ENCODE peak calls at places on chromosomes 4 and X, in five cellular contexts. One of them, this sample, is unnamed.

GRCh38 chr4:70914631-70915030 is 12.5 kb downstream of the MOB1B start:
- DNase-seq in sigmoid colon: no peak
- DNase-seq in stomach: no peak
- DNase-seq in transverse colon: no peak
- DNase-seq in tibial nerve: no peak
- DNase-seq in this sample: no peak

GRCh38 chrX:52870041-52870440 is 2.2 kb upstream of the XAGE3 start:
- DNase-seq in transverse colon: no peak
- DNase-seq in stomach: no peak
- DNase-seq in sigmoid colon: no peak
- DNase-seq in tibial nerve: no peak
- DNase-seq in this sample: no peak

GRCh38 chrX:120566817-120567216 is 6.1 kb upstream of the CUL4B start:
- DNase-seq in stomach: no peak
- DNase-seq in tibial nerve: no peak
- DNase-seq in transverse colon: no peak
- DNase-seq in sigmoid colon: no peak
- DNase-seq in this sample: no peak

GRCh38 chr4:76212851-76213414 is 691 bp downstream of the SCARB2 start:
- DNase-seq in tibial nerve: no peak
- DNase-seq in transverse colon: peak
- DNase-seq in sigmoid colon: no peak
- DNase-seq in stomach: no peak
- DNase-seq in this sample: peak

GRCh38 chrX:101287402-101287801 is 3.7 kb downstream of the TAF7L start:
- DNase-seq in transverse colon: no peak
- DNase-seq in stomach: no peak
- DNase-seq in sigmoid colon: no peak
- DNase-seq in tibial nerve: peak
- DNase-seq in this sample: no peak

GRCh38 chr4:146654976-146655761 is 16.5 kb downstream of the POU4F2 start:
- DNase-seq in stomach: no peak
- DNase-seq in sigmoid colon: no peak
- DNase-seq in tibial nerve: no peak
- DNase-seq in transverse colon: no peak
- DNase-seq in this sample: no peak

GRCh38 chrX:19990225-19990518 is 689 bp downstream of the BCLAF3 start:
- DNase-seq in transverse colon: no peak
- DNase-seq in sigmoid colon: no peak
- DNase-seq in stomach: no peak
- DNase-seq in tibial nerve: no peak
- DNase-seq in this sample: no peak

GRCh38 chrX:39144965-39145364 is 343.7 kb downstream of the MID1IP1 start:
- DNase-seq in stomach: no peak
- DNase-seq in transverse colon: no peak
- DNase-seq in sigmoid colon: no peak
- DNase-seq in tibial nerve: peak
- DNase-seq in this sample: no peak

GRCh38 chr4:162497564-162498167 is 333.9 kb upstream of the FSTL5 start:
- DNase-seq in stomach: no peak
- DNase-seq in sigmoid colon: no peak
- DNase-seq in transverse colon: no peak
- DNase-seq in tibial nerve: no peak
- DNase-seq in this sample: no peak

GRCh38 chr4:121449416-121449815 is 68.6 kb upstream of the QRFPR start:
- DNase-seq in sigmoid colon: no peak
- DNase-seq in stomach: no peak
- DNase-seq in tibial nerve: no peak
- DNase-seq in transverse colon: no peak
- DNase-seq in this sample: no peak

GRCh38 chrX:7133036-7133412 is 14.5 kb upstream of the STS start:
- DNase-seq in tibial nerve: no peak
- DNase-seq in sigmoid colon: no peak
- DNase-seq in transverse colon: no peak
- DNase-seq in stomach: no peak
- DNase-seq in this sample: no peak

GRCh38 chr4:70895405-70895804 is 6.8 kb upstream of the MOB1B start:
- DNase-seq in transverse colon: no peak
- DNase-seq in stomach: no peak
- DNase-seq in tibial nerve: no peak
- DNase-seq in sigmoid colon: no peak
- DNase-seq in this sample: no peak

GRCh38 chr4:141703497-141703896 is 67.1 kb downstream of the IL15 start:
- DNase-seq in transverse colon: no peak
- DNase-seq in sigmoid colon: no peak
- DNase-seq in stomach: no peak
- DNase-seq in tibial nerve: no peak
- DNase-seq in this sample: no peak

GRCh38 chr4:171025776-171026175 is 787.4 kb upstream of the GALNTL6 start:
- DNase-seq in sigmoid colon: no peak
- DNase-seq in transverse colon: no peak
- DNase-seq in stomach: no peak
- DNase-seq in tibial nerve: no peak
- DNase-seq in this sample: no peak
- TF ChIP-seq EP300 in sigmoid colon: no peak
- TF ChIP-seq EP300 in transverse colon: no peak
- TF ChIP-seq EP300 in stomach: no peak
- TF ChIP-seq EP300 in tibial nerve: no peak
- TF ChIP-seq EP300 in this sample: no peak

GRCh38 chr4:109131559-109131958 is 170.9 kb downstream of the COL25A1 start:
- DNase-seq in stomach: no peak
- DNase-seq in sigmoid colon: no peak
- DNase-seq in transverse colon: no peak
- DNase-seq in tibial nerve: no peak
- DNase-seq in this sample: no peak

GRCh38 chr4:109134268-109134667 is 168.2 kb downstream of the COL25A1 start:
- DNase-seq in transverse colon: no peak
- DNase-seq in sigmoid colon: no peak
- DNase-seq in stomach: no peak
- DNase-seq in tibial nerve: no peak
- DNase-seq in this sample: no peak

DNA sequence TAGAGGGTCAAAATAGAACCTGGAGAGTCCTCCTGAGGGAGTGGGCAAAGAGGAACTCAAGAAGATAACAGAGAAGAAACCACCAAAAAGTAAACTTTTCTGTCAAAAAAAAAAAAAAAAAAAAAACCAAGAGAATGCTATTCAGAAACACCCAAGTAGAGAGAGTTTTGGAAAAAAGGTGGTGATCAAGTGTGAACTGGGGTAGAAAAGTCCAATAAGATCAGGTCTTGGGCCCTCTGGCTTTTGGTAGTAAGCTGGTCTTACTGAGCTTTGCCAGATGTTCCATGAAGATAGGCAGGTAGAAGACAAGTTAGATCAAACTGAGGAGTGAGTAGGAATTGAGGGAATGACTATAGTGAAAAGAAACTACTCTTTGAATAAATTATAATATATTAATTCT is 167.5 kb downstream of the COL25A1 start:
- DNase-seq in stomach: no peak
- DNase-seq in transverse colon: no peak
- DNase-seq in tibial nerve: no peak
- DNase-seq in sigmoid colon: no peak
- DNase-seq in this sample: no peak
- H3K27ac ChIP-seq in stomach: no peak
- H3K27ac ChIP-seq in transverse colon: no peak
- H3K27ac ChIP-seq in tibial nerve: no peak
- H3K27ac ChIP-seq in sigmoid colon: no peak
- H3K27ac ChIP-seq in this sample: no peak

GRCh38 chrX:80879916-80880315 is 70.2 kb upstream of the BRWD3 start:
- DNase-seq in tibial nerve: no peak
- DNase-seq in stomach: no peak
- DNase-seq in sigmoid colon: no peak
- DNase-seq in transverse colon: no peak
- DNase-seq in this sample: no peak

GRCh38 chrX:80879143-80879542 is 69.5 kb upstream of the BRWD3 start:
- DNase-seq in stomach: peak
- DNase-seq in transverse colon: no peak
- DNase-seq in sigmoid colon: no peak
- DNase-seq in tibial nerve: peak
- DNase-seq in this sample: no peak

GRCh38 chrX:80876877-80877276 is 67.2 kb upstream of the BRWD3 start:
- DNase-seq in sigmoid colon: no peak
- DNase-seq in transverse colon: no peak
- DNase-seq in tibial nerve: no peak
- DNase-seq in stomach: no peak
- DNase-seq in this sample: no peak
- TF ChIP-seq CTCF in sigmoid colon: no peak
- TF ChIP-seq CTCF in transverse colon: peak
- TF ChIP-seq CTCF in tibial nerve: peak
- TF ChIP-seq CTCF in stomach: no peak
- TF ChIP-seq CTCF in this sample: peak

DNA sequence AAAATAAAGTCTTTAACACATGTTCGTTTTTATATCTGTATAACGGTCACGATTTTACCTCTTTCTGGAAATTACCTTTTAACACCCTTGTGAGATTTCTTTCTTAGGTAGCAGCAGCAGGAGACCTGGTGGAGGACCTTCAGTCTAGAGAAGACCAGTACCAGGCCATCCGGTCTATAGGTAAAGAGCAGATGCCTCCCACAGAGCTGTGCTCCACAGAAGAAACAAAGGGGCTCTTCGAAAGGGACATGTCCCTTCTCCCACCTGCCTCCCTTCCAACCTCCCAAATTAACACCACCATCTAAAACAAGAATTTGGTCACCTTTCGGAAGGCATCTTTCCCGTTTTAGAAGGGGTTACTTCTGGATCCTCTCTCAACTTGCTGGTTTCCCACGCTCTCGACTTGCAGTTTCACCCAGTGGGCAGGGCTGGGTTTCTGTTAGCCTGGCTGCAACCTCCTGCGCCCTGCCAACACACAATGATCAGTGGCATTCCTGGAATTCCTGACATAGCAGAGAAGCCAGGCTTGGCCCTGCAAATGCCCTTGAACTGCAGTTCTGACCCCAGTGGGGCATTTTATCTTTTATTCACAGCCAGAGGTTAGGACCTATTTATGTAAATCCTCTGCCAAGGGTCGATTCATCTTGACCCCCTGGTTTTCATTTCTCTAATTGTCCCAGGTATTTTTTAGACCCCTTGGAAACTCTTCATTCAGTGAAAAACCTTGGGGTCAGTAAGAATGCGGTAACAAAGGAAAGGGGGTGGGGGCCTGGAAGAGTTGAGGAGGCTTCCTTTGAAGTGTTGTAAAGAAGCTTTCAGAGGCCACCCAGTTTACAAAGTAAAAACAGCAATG is 217.8 kb downstream of the ZNF674 start:
- DNase-seq in stomach: peak
- DNase-seq in sigmoid colon: no peak
- DNase-seq in transverse colon: peak
- DNase-seq in tibial nerve: no peak
- DNase-seq in this sample: no peak
- TF ChIP-seq EP300 in stomach: no peak
- TF ChIP-seq EP300 in sigmoid colon: no peak
- TF ChIP-seq EP300 in transverse colon: no peak
- TF ChIP-seq EP300 in tibial nerve: peak
- TF ChIP-seq EP300 in this sample: no peak

GRCh38 chrX:46040001-46040400 is 505.2 kb downstream of the ZNF674 start:
- DNase-seq in sigmoid colon: no peak
- DNase-seq in transverse colon: no peak
- DNase-seq in stomach: no peak
- DNase-seq in tibial nerve: no peak
- DNase-seq in this sample: no peak
- H3K27ac ChIP-seq in sigmoid colon: no peak
- H3K27ac ChIP-seq in transverse colon: no peak
- H3K27ac ChIP-seq in stomach: no peak
- H3K27ac ChIP-seq in tibial nerve: no peak
- H3K27ac ChIP-seq in this sample: no peak

GRCh38 chrX:114462266-114462665 is 121.6 kb upstream of the HTR2C start:
- DNase-seq in tibial nerve: no peak
- DNase-seq in transverse colon: no peak
- DNase-seq in stomach: no peak
- DNase-seq in sigmoid colon: no peak
- DNase-seq in this sample: no peak
- TF ChIP-seq CTCF in tibial nerve: no peak
- TF ChIP-seq CTCF in transverse colon: no peak
- TF ChIP-seq CTCF in stomach: no peak
- TF ChIP-seq CTCF in sigmoid colon: no peak
- TF ChIP-seq CTCF in this sample: no peak

GRCh38 chr4:68950033-68950432 is 1.6 kb downstream of the UGT2A3 start:
- DNase-seq in transverse colon: no peak
- DNase-seq in stomach: no peak
- DNase-seq in tibial nerve: no peak
- DNase-seq in sigmoid colon: no peak
- DNase-seq in this sample: no peak

GRCh38 chr4:68948985-68949384 is 2.6 kb downstream of the UGT2A3 start:
- DNase-seq in transverse colon: no peak
- DNase-seq in stomach: no peak
- DNase-seq in tibial nerve: no peak
- DNase-seq in sigmoid colon: no peak
- DNase-seq in this sample: no peak

GRCh38 chr4:68951806-68952585 is 392 bp upstream of the UGT2A3 start:
- DNase-seq in transverse colon: no peak
- DNase-seq in stomach: no peak
- DNase-seq in sigmoid colon: no peak
- DNase-seq in tibial nerve: no peak
- DNase-seq in this sample: no peak

GRCh38 chr4:68951078-68951805 is at the start of gene UGT2A3:
- DNase-seq in tibial nerve: no peak
- DNase-seq in sigmoid colon: no peak
- DNase-seq in stomach: no peak
- DNase-seq in transverse colon: peak
- DNase-seq in this sample: no peak

GRCh38 chr4:68948044-68948743 is 3.4 kb downstream of the UGT2A3 start:
- DNase-seq in transverse colon: no peak
- DNase-seq in tibial nerve: no peak
- DNase-seq in stomach: no peak
- DNase-seq in sigmoid colon: no peak
- DNase-seq in this sample: no peak
- TF ChIP-seq EP300 in transverse colon: no peak
- TF ChIP-seq EP300 in tibial nerve: no peak
- TF ChIP-seq EP300 in stomach: no peak
- TF ChIP-seq EP300 in sigmoid colon: no peak
- TF ChIP-seq EP300 in this sample: no peak

DNA sequence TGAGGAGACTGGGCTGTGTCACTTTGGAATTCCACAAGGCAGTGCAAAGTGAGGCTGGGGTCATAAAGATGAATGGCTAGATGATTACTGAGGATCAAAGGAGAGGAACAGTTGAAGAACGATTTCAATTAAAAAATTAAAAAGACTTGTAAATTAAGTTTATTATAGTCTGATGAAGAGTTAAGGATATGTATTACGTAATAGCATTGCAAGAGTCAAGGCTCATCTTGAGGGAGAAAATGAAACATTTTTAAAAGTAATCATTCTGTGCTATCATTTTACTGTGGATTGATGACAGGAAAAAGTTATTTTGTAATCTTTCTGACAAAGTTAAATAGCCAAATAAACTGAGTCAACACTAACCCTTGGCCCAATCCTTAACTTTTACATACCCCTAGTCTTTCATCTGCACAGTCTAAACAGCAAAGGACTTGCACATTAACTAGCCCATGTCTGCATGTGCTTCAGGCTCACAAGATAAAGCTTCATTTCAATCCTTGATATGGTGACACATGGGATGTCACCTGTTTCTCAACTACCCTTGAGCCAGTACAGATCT is 465.5 kb upstream of the CTSO start:
- DNase-seq in sigmoid colon: no peak
- DNase-seq in transverse colon: no peak
- DNase-seq in tibial nerve: no peak
- DNase-seq in stomach: no peak
- DNase-seq in this sample: no peak
- H3K27ac ChIP-seq in sigmoid colon: no peak
- H3K27ac ChIP-seq in transverse colon: no peak
- H3K27ac ChIP-seq in tibial nerve: no peak
- H3K27ac ChIP-seq in stomach: no peak
- H3K27ac ChIP-seq in this sample: peak

This sample was measured in esophagus muscularis mucosa.